ENCODE peak calls at places on chromosomes 2 and 18, in eight cellular contexts. D is gastrocnemius medialis; F is NCI-H1694; E is SK-N-SH; V is activated CD4-positive, alpha-beta memory T cell treated with anti-CD3 and anti-CD28 coated beads for 36 hours; H is BJ; I is anterior cingulate cortex; S is tibial nerve. N is an unnamed sample.
A peak's percentile ranks its signal among the peaks of the same experiment; 100 is the strongest.

GRCh38 chr2:235080108-235080507 is 128.3 kb downstream of the SH3BP4 start:
- DNase-seq in D (no peak), F (no peak), E (no peak), V (no peak), H (no peak), I (no peak), S (no peak), N (no peak)

GRCh38 chr2:187129306-187129705 is 280.3 kb upstream of the ZSWIM2 start:
- DNase-seq in D (no peak), F (no peak), E (no peak), V (no peak), H (no peak), I (no peak), S (no peak), N (no peak)

GRCh38 chr2:54329482-54330225 is 73.6 kb upstream of the TSPYL6 start:
- DNase-seq in D (no peak), F (peak; percentile 40), E (peak; percentile 28), V (no peak), H (no peak), I (no peak), S (no peak), N (no peak)

GRCh38 chr18:75290737-75291358 is 80.3 kb downstream of the TSHZ1 start:
- DNase-seq in D (no peak), F (no peak), E (no peak), V (no peak), H (no peak), I (no peak), S (no peak), N (no peak)

GRCh38 chr2:61694312-61695274 is 156.4 kb upstream of the XPO1 start:
- DNase-seq in D (peak; percentile 93), F (no peak), E (peak; percentile 97), V (peak; percentile 90), H (no peak), I (peak; percentile 93), S (peak; percentile 95), N (peak; percentile 74)

GRCh38 chr18:37985126-37985525 is 419.5 kb upstream of the CELF4 start:
- DNase-seq in D (no peak), F (no peak), E (no peak), V (no peak), H (no peak), I (no peak), S (no peak), N (no peak)

GRCh38 chr2:20496477-20496876 is 49.6 kb downstream of the RHOB start:
- DNase-seq in D (peak; percentile 87), F (no peak), E (no peak), V (no peak), H (no peak), I (no peak), S (no peak), N (no peak)

GRCh38 chr2:115303-115702 is 69.0 kb upstream of the FAM110C start:
- DNase-seq in D (no peak), F (no peak), E (no peak), V (no peak), H (no peak), I (no peak), S (no peak), N (no peak)

GRCh38 chr2:119233326-119234020 is 9.8 kb downstream of the STEAP3 start:
- DNase-seq in D (peak; percentile 88), F (no peak), E (no peak), V (no peak), H (no peak), I (no peak), S (no peak), N (no peak)

GRCh38 chr18:64365106-64365505 is 216.2 kb upstream of the LINC00305 start:
- DNase-seq in D (no peak), F (no peak), E (no peak), V (no peak), H (no peak), I (no peak), S (no peak), N (no peak)

GRCh38 chr2:1283020-1283801 is 130.1 kb upstream of the TPO start:
- DNase-seq in D (no peak), F (no peak), E (peak; percentile 58), V (no peak), H (no peak), I (no peak), S (no peak), N (no peak)

GRCh38 chr2:239778861-239779591 is 246.1 kb downstream of the NDUFA10 start:
- DNase-seq in D (no peak), F (no peak), E (no peak), V (peak; percentile 4), H (no peak), I (no peak), S (no peak), N (no peak)

GRCh38 chr18:54129448-54130134 is 94.9 kb downstream of the MBD2 start:
- DNase-seq in D (no peak), F (no peak), E (no peak), V (peak; percentile 23), H (no peak), I (no peak), S (no peak), N (no peak)

GRCh38 chr2:104658840-104659591 is 194.9 kb upstream of the POU3F3 start:
- DNase-seq in D (no peak), F (no peak), E (no peak), V (no peak), H (no peak), I (peak; percentile 50), S (no peak), N (no peak)

GRCh38 chr18:59067873-59068272 is 71.8 kb upstream of the SEC11C start:
- DNase-seq in D (no peak), F (peak; percentile 16), E (peak; percentile 25), V (peak; percentile 32), H (no peak), I (peak; percentile 4), S (peak; percentile 56), N (no peak)

GRCh38 chr18:9951022-9951859 is 37.4 kb downstream of the VAPA start:
- DNase-seq in D (no peak), F (peak; percentile 50), E (peak; percentile 57), V (peak; percentile 22), H (no peak), I (peak; percentile 26), S (peak; percentile 27), N (peak; percentile 30)

GRCh38 chr18:45403341-45404049 is 211.8 kb upstream of the SLC14A2 start:
- DNase-seq in D (no peak), F (no peak), E (no peak), V (no peak), H (no peak), I (no peak), S (no peak), N (no peak)